ENCODE peak calls at places on chromosomes 12 and 14, in four cellular contexts. X is HS-5; I is activated CD4-positive, alpha-beta T cell treated with anti-CD3 and anti-CD28 coated beads, Interleukin-2, amount 50 U/mL, for 1 hour; Q is Ammon's horn. L is an unnamed sample.

GRCh38 chr12:113961921-113962710 is 4.0 kb downstream of the RBM19 start:
- DNase-seq in X (no peak), I (no peak), Q (no peak), L (no peak)

GRCh38 chr12:98998697-98999299 is 353.7 kb downstream of the APAF1 start:
- DNase-seq in X (peak), I (no peak), Q (peak), L (no peak)

GRCh38 chr12:55686366-55687010 is 21.2 kb downstream of the ITGA7 start:
- DNase-seq in X (no peak), I (no peak), Q (peak), L (no peak)

GRCh38 chr12:122437656-122438121 is 15.2 kb upstream of the CLIP1 start:
- DNase-seq in X (no peak), I (no peak), Q (peak), L (no peak)

GRCh38 chr14:100440207-100440631 is 117.1 kb downstream of the SLC25A47 start:
- DNase-seq in X (no peak), I (peak), Q (peak), L (no peak)

GRCh38 chr14:99522457-99522891 is 41.3 kb downstream of the CCNK start:
- DNase-seq in X (no peak), I (no peak), Q (no peak), L (no peak)

GRCh38 chr12:96045566-96045965 is 10.2 kb upstream of the LTA4H start:
- DNase-seq in X (no peak), I (no peak), Q (no peak), L (no peak)

GRCh38 chr12:52713960-52714886 is 10.9 kb upstream of the KRT77 start:
- DNase-seq in X (no peak), I (peak), Q (no peak), L (peak)

GRCh38 chr12:57756406-57757341 is 1.8 kb downstream of the MARCHF9 start:
- DNase-seq in X (no peak), I (peak), Q (no peak), L (peak)

GRCh38 chr12:124464830-124465229 is 102.6 kb downstream of the NCOR2 start:
- DNase-seq in X (no peak), I (no peak), Q (no peak), L (no peak)

GRCh38 chr12:53325539-53326061 is 4.2 kb upstream of the AAAS start:
- DNase-seq in X (no peak), I (no peak), Q (peak), L (peak)

L was measured in naive thymus-derived CD8-positive, alpha-beta T cell.